ENCODE peak calls at places on chromosome 2, in six cellular contexts. One of them, this sample, is unnamed.
A peak's percentile ranks its signal among the peaks of the same experiment; 100 is the strongest.

GRCh38 chr2:201618744-201619654 is 24.3 kb downstream of the TMEM237 start:
- DNase-seq in HEK293T: no peak
- DNase-seq in K562: peak; percentile 29
- DNase-seq in HepG2: no peak
- DNase-seq in A549: no peak
- DNase-seq in GM12878: no peak
- DNase-seq in this sample: peak; percentile 50

GRCh38 chr2:124524155-124524910 is 499.2 kb downstream of the CNTNAP5 start:
- DNase-seq in HEK293T: no peak
- DNase-seq in K562: no peak
- DNase-seq in A549: no peak
- DNase-seq in GM12878: no peak
- DNase-seq in HepG2: no peak
- DNase-seq in this sample: no peak

GRCh38 chr2:55073278-55073677 is 23.0 kb upstream of the RTN4 start:
- DNase-seq in HepG2: no peak
- DNase-seq in HEK293T: no peak
- DNase-seq in GM12878: no peak
- DNase-seq in K562: no peak
- DNase-seq in A549: no peak
- DNase-seq in this sample: no peak

GRCh38 chr2:43420310-43420903 is 175.4 kb downstream of the THADA start:
- DNase-seq in HEK293T: no peak
- DNase-seq in K562: no peak
- DNase-seq in A549: no peak
- DNase-seq in HepG2: peak; percentile 68
- DNase-seq in GM12878: no peak
- DNase-seq in this sample: no peak

GRCh38 chr2:118169359-118170005 is 81.2 kb downstream of the INSIG2 start:
- DNase-seq in A549: no peak
- DNase-seq in GM12878: no peak
- DNase-seq in HepG2: no peak
- DNase-seq in HEK293T: no peak
- DNase-seq in K562: no peak
- DNase-seq in this sample: no peak

GRCh38 chr2:195027947-195028346 is 629.1 kb upstream of the SLC39A10 start:
- DNase-seq in A549: no peak
- DNase-seq in HEK293T: no peak
- DNase-seq in GM12878: no peak
- DNase-seq in K562: no peak
- DNase-seq in HepG2: no peak
- DNase-seq in this sample: no peak

GRCh38 chr2:230930149-230930780 is 5.2 kb upstream of the GPR55 start:
- DNase-seq in GM12878: no peak
- DNase-seq in HEK293T: no peak
- DNase-seq in K562: no peak
- DNase-seq in HepG2: no peak
- DNase-seq in A549: no peak
- DNase-seq in this sample: no peak

GRCh38 chr2:80393996-80394395 is 89.4 kb upstream of the LRRTM1 start:
- DNase-seq in HepG2: no peak
- DNase-seq in A549: no peak
- DNase-seq in HEK293T: no peak
- DNase-seq in GM12878: no peak
- DNase-seq in K562: no peak
- DNase-seq in this sample: no peak

GRCh38 chr2:120924924-120925323 is 189.3 kb downstream of the GLI2 start:
- DNase-seq in HEK293T: no peak
- DNase-seq in K562: no peak
- DNase-seq in HepG2: no peak
- DNase-seq in A549: no peak
- DNase-seq in GM12878: no peak
- DNase-seq in this sample: no peak

GRCh38 chr2:88540346-88540745 is 86.9 kb downstream of the EIF2AK3 start:
- DNase-seq in K562: no peak
- DNase-seq in HepG2: no peak
- DNase-seq in A549: peak; percentile 27
- DNase-seq in GM12878: no peak
- DNase-seq in HEK293T: no peak
- DNase-seq in this sample: peak; percentile 53

GRCh38 chr2:12728221-12728777 is 11.6 kb downstream of the TRIB2 start:
- DNase-seq in A549: no peak
- DNase-seq in HepG2: no peak
- DNase-seq in K562: no peak
- DNase-seq in GM12878: peak; percentile 93
- DNase-seq in HEK293T: no peak
- DNase-seq in this sample: no peak

GRCh38 chr2:229566380-229566779 is 148.0 kb downstream of the DNER start:
- DNase-seq in HepG2: no peak
- DNase-seq in HEK293T: no peak
- DNase-seq in GM12878: no peak
- DNase-seq in K562: no peak
- DNase-seq in A549: no peak
- DNase-seq in this sample: no peak

GRCh38 chr2:45554073-45554742 is 56.9 kb downstream of the SRBD1 start:
- DNase-seq in HEK293T: no peak
- DNase-seq in A549: no peak
- DNase-seq in GM12878: no peak
- DNase-seq in HepG2: no peak
- DNase-seq in K562: no peak
- DNase-seq in this sample: peak; percentile 62

GRCh38 chr2:167784071-167784400 is 463.4 kb downstream of the STK39 start:
- DNase-seq in A549: no peak
- DNase-seq in HEK293T: no peak
- DNase-seq in HepG2: no peak
- DNase-seq in K562: no peak
- DNase-seq in GM12878: no peak
- DNase-seq in this sample: no peak

GRCh38 chr2:167787562-167787961 is 459.8 kb downstream of the STK39 start:
- DNase-seq in GM12878: no peak
- DNase-seq in HEK293T: no peak
- DNase-seq in K562: no peak
- DNase-seq in A549: no peak
- DNase-seq in HepG2: no peak
- DNase-seq in this sample: no peak

GRCh38 chr2:167785606-167786005 is 461.8 kb downstream of the STK39 start:
- DNase-seq in A549: no peak
- DNase-seq in GM12878: no peak
- DNase-seq in K562: no peak
- DNase-seq in HepG2: no peak
- DNase-seq in HEK293T: no peak
- DNase-seq in this sample: no peak

GRCh38 chr2:167787021-167787420 is 460.4 kb downstream of the STK39 start:
- DNase-seq in HepG2: peak; percentile 35
- DNase-seq in A549: no peak
- DNase-seq in K562: no peak
- DNase-seq in GM12878: no peak
- DNase-seq in HEK293T: no peak
- DNase-seq in this sample: no peak

DNA sequence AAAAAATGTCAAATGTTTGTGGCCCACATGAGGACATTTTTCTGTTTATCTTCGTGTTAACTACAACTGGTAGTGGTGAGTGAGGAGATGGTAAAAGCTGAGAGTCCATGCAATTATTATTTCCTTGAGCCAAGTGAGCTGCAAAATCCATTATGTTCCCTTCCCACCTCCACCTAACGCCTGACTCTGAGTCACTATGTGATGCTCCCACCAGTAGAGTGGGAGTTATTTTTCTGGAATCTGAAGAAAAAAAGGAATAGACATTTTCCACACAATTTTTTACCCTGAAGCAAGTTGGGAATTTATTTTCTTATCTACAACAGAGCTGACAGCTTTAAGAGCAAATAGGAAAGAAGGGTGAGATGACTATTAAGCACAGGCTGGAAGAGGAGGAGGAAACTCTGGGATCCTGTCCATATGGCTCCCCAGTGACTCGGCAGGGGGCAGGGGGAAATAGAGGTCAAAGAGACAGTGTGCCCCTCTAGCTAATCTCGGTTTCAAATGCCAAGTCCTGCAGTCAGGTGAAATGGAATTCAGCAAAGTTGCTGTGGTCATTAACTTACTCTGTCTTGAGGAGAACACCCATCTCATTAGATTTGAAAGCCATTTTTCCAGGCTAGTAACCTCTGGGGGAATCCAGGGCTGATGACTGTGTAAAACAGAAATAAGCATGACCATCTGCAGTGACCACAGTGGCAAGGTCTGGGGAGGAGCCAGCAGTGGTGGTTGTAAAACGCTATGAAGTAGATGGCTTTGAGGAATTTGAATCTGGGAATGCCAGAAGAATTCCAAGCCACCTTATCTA is 463.9 kb downstream of the STK39 start:
- DNase-seq in GM12878: no peak
- DNase-seq in HEK293T: no peak
- DNase-seq in HepG2: no peak
- DNase-seq in K562: no peak
- DNase-seq in A549: no peak
- DNase-seq in this sample: peak; percentile 10
- TF ChIP-seq BHLHE40 in GM12878: no peak
- TF ChIP-seq BHLHE40 in HEK293T: no peak
- TF ChIP-seq BHLHE40 in HepG2: no peak
- TF ChIP-seq BHLHE40 in K562: no peak
- TF ChIP-seq BHLHE40 in A549: no peak
- TF ChIP-seq BHLHE40 in this sample: no peak

GRCh38 chr2:226329180-226329579 is 470.4 kb downstream of the IRS1 start:
- DNase-seq in HepG2: no peak
- DNase-seq in A549: peak; percentile 39
- DNase-seq in K562: no peak
- DNase-seq in GM12878: no peak
- DNase-seq in HEK293T: no peak
- DNase-seq in this sample: no peak

GRCh38 chr2:226327830-226328229 is 471.8 kb downstream of the IRS1 start:
- DNase-seq in GM12878: no peak
- DNase-seq in A549: no peak
- DNase-seq in K562: no peak
- DNase-seq in HepG2: no peak
- DNase-seq in HEK293T: no peak
- DNase-seq in this sample: no peak

GRCh38 chr2:226325541-226325940 is 474.1 kb downstream of the IRS1 start:
- DNase-seq in K562: no peak
- DNase-seq in HepG2: no peak
- DNase-seq in HEK293T: no peak
- DNase-seq in A549: no peak
- DNase-seq in GM12878: no peak
- DNase-seq in this sample: no peak

GRCh38 chr2:226333388-226333787 is 466.2 kb downstream of the IRS1 start:
- DNase-seq in A549: no peak
- DNase-seq in GM12878: no peak
- DNase-seq in HepG2: no peak
- DNase-seq in K562: no peak
- DNase-seq in HEK293T: no peak
- DNase-seq in this sample: no peak

DNA sequence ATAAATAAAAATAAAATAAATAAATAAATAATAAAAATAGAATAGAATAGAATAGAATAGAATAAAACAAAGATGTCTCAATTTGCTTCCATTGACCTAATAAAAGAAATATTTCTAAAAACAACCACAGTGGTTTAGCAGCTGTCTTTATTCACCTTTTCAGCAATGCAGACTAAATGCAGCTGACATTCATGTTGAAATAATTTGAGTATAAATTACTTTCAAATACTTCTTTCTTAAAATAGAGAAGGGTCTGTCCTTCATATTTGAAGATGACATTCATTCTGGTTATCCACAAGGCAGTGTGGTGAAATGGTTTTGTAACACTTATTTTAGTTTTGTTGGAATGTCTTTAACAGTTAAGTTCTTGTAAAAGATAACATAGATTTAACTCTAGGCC is 469.4 kb downstream of the IRS1 start:
- DNase-seq in HepG2: no peak
- DNase-seq in HEK293T: no peak
- DNase-seq in K562: no peak
- DNase-seq in A549: no peak
- DNase-seq in GM12878: no peak
- DNase-seq in this sample: no peak
- TF ChIP-seq BHLHE40 in HepG2: no peak
- TF ChIP-seq BHLHE40 in HEK293T: no peak
- TF ChIP-seq BHLHE40 in K562: no peak
- TF ChIP-seq BHLHE40 in A549: no peak
- TF ChIP-seq BHLHE40 in GM12878: no peak
- TF ChIP-seq BHLHE40 in this sample: no peak

GRCh38 chr2:25339121-25339738 is 2.5 kb downstream of the DNMT3A start:
- DNase-seq in A549: no peak
- DNase-seq in HepG2: no peak
- DNase-seq in HEK293T: no peak
- DNase-seq in K562: no peak
- DNase-seq in GM12878: no peak
- DNase-seq in this sample: no peak
- TF ChIP-seq BHLHE40 in A549: no peak
- TF ChIP-seq BHLHE40 in HepG2: no peak
- TF ChIP-seq BHLHE40 in HEK293T: no peak
- TF ChIP-seq BHLHE40 in K562: no peak
- TF ChIP-seq BHLHE40 in GM12878: no peak
- TF ChIP-seq BHLHE40 in this sample: no peak

GRCh38 chr2:157411624-157412336 is 32.1 kb downstream of the CYTIP start:
- DNase-seq in A549: no peak
- DNase-seq in K562: no peak
- DNase-seq in HEK293T: no peak
- DNase-seq in GM12878: no peak
- DNase-seq in HepG2: no peak
- DNase-seq in this sample: no peak

GRCh38 chr2:157414050-157414449 is 29.8 kb downstream of the CYTIP start:
- DNase-seq in GM12878: peak; percentile 48
- DNase-seq in K562: no peak
- DNase-seq in A549: no peak
- DNase-seq in HEK293T: no peak
- DNase-seq in HepG2: no peak
- DNase-seq in this sample: no peak

GRCh38 chr2:157418215-157418614 is 25.7 kb downstream of the CYTIP start:
- DNase-seq in HEK293T: no peak
- DNase-seq in K562: no peak
- DNase-seq in HepG2: no peak
- DNase-seq in GM12878: no peak
- DNase-seq in A549: no peak
- DNase-seq in this sample: no peak

GRCh38 chr2:157415632-157416101 is 28.2 kb downstream of the CYTIP start:
- DNase-seq in A549: no peak
- DNase-seq in HepG2: no peak
- DNase-seq in K562: no peak
- DNase-seq in HEK293T: no peak
- DNase-seq in GM12878: no peak
- DNase-seq in this sample: no peak

DNA sequence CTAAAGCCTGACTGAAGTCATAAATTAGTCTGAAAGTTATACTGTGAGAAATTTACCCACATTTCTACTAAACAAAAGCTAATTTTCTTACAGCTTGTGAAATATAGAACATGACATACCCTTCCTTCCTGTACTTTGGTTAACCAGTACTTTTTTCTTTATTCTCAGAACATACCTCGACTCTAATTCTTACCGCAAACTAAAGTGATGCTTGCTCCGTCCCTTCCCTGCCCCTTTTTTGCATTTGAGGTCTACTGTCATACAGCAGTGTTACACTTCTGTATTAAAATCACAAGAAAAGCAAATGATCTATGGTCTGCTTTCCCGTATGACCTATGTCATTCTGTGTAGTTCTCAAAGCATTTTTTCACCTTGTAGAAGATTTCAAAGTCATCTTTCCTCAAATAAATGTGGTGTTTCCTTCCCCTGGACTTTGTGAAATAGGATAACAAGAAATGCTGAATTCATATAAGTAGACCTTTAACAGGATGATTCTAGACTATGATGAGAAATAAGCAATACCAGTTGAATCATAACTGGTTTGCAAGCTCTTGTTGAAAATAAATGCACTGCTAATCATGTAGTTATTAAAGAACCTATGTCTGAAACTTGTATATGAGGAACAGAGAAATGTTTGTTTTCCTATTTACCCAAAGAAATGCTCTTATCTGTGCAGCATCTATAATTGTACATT is 30.4 kb downstream of the CYTIP start:
- DNase-seq in GM12878: peak; percentile 97
- DNase-seq in K562: no peak
- DNase-seq in HEK293T: no peak
- DNase-seq in HepG2: no peak
- DNase-seq in A549: no peak
- DNase-seq in this sample: no peak
- TF ChIP-seq BHLHE40 in GM12878: peak; percentile 67
- TF ChIP-seq BHLHE40 in K562: no peak
- TF ChIP-seq BHLHE40 in HEK293T: no peak
- TF ChIP-seq BHLHE40 in HepG2: no peak
- TF ChIP-seq BHLHE40 in A549: no peak
- TF ChIP-seq BHLHE40 in this sample: no peak

This sample was measured in IMR-90.